ENCODE peak calls at places on chromosomes 12 and 14, in four cellular contexts. One of them, this sample, is unnamed.

GRCh38 chr12:10128687-10129086 is 1.3 kb downstream of the CLEC7A start:
- DNase-seq in cardiac muscle cell: no peak
- DNase-seq in choroid plexus epithelial cell: peak; percentile 9
- DNase-seq in endothelial cell of umbilical vein: no peak
- DNase-seq in this sample: no peak

GRCh38 chr14:53542692-53543091 is 389.6 kb upstream of the DDHD1 start:
- DNase-seq in cardiac muscle cell: peak; percentile 74
- DNase-seq in choroid plexus epithelial cell: peak; percentile 36
- DNase-seq in endothelial cell of umbilical vein: peak; percentile 99
- DNase-seq in this sample: peak; percentile 66

GRCh38 chr14:90643982-90644510 is 172.2 kb downstream of the TTC7B start:
- DNase-seq in cardiac muscle cell: no peak
- DNase-seq in choroid plexus epithelial cell: no peak
- DNase-seq in endothelial cell of umbilical vein: no peak
- DNase-seq in this sample: no peak

GRCh38 chr14:24274101-24274543 is 2.7 kb upstream of the RABGGTA start:
- DNase-seq in cardiac muscle cell: no peak
- DNase-seq in choroid plexus epithelial cell: no peak
- DNase-seq in endothelial cell of umbilical vein: no peak
- DNase-seq in this sample: no peak

GRCh38 chr12:12684375-12685106 is 11.4 kb downstream of the GPR19 start:
- DNase-seq in cardiac muscle cell: peak; percentile 68
- DNase-seq in choroid plexus epithelial cell: peak; percentile 67
- DNase-seq in endothelial cell of umbilical vein: peak; percentile 38
- DNase-seq in this sample: peak; percentile 68

GRCh38 chr12:31929140-31929526 is 30.1 kb upstream of the RESF1 start:
- DNase-seq in cardiac muscle cell: no peak
- DNase-seq in choroid plexus epithelial cell: no peak
- DNase-seq in endothelial cell of umbilical vein: no peak
- DNase-seq in this sample: no peak

GRCh38 chr12:15712160-15712559 is 77.0 kb downstream of the EPS8 start:
- DNase-seq in cardiac muscle cell: no peak
- DNase-seq in choroid plexus epithelial cell: no peak
- DNase-seq in endothelial cell of umbilical vein: no peak
- DNase-seq in this sample: no peak

GRCh38 chr12:99704458-99704857 is 56.9 kb downstream of the GARIN6 start:
- DNase-seq in cardiac muscle cell: no peak
- DNase-seq in choroid plexus epithelial cell: no peak
- DNase-seq in endothelial cell of umbilical vein: no peak
- DNase-seq in this sample: no peak

GRCh38 chr14:64476438-64476837 is 11.1 kb downstream of the AKAP5 start:
- DNase-seq in cardiac muscle cell: no peak
- DNase-seq in choroid plexus epithelial cell: no peak
- DNase-seq in endothelial cell of umbilical vein: no peak
- DNase-seq in this sample: no peak

GRCh38 chr14:75450381-75451276 is 22.8 kb downstream of the JDP2 start:
- DNase-seq in cardiac muscle cell: no peak
- DNase-seq in choroid plexus epithelial cell: peak; percentile 31
- DNase-seq in endothelial cell of umbilical vein: peak; percentile 45
- DNase-seq in this sample: no peak

GRCh38 chr12:115451151-115451784 is 767.3 kb upstream of the TBX3 start:
- DNase-seq in cardiac muscle cell: no peak
- DNase-seq in choroid plexus epithelial cell: no peak
- DNase-seq in endothelial cell of umbilical vein: no peak
- DNase-seq in this sample: no peak

GRCh38 chr14:94114589-94115067 is 4.1 kb downstream of the IFI27 start:
- DNase-seq in cardiac muscle cell: no peak
- DNase-seq in choroid plexus epithelial cell: no peak
- DNase-seq in endothelial cell of umbilical vein: no peak
- DNase-seq in this sample: no peak

GRCh38 chr14:106665814-106666213 is 1139.4 kb downstream of the TMEM121 start:
- DNase-seq in cardiac muscle cell: no peak
- DNase-seq in choroid plexus epithelial cell: no peak
- DNase-seq in endothelial cell of umbilical vein: no peak
- DNase-seq in this sample: no peak

GRCh38 chr12:26507613-26508012 is 312.2 kb downstream of the SSPN start:
- DNase-seq in cardiac muscle cell: no peak
- DNase-seq in choroid plexus epithelial cell: no peak
- DNase-seq in endothelial cell of umbilical vein: no peak
- DNase-seq in this sample: no peak

GRCh38 chr12:97276621-97277020 is 186.0 kb upstream of the RMST start:
- DNase-seq in cardiac muscle cell: no peak
- DNase-seq in choroid plexus epithelial cell: no peak
- DNase-seq in endothelial cell of umbilical vein: no peak
- DNase-seq in this sample: no peak

GRCh38 chr14:72243894-72244293 is 311.7 kb downstream of the RGS6 start:
- DNase-seq in cardiac muscle cell: no peak
- DNase-seq in choroid plexus epithelial cell: no peak
- DNase-seq in endothelial cell of umbilical vein: no peak
- DNase-seq in this sample: no peak

GRCh38 chr12:104494137-104494815 is 37.5 kb downstream of the CHST11 start:
- DNase-seq in cardiac muscle cell: peak; percentile 60
- DNase-seq in choroid plexus epithelial cell: peak; percentile 67
- DNase-seq in endothelial cell of umbilical vein: no peak
- DNase-seq in this sample: peak; percentile 49

GRCh38 chr12:24488091-24488596 is 460.8 kb downstream of the BCAT1 start:
- DNase-seq in cardiac muscle cell: no peak
- DNase-seq in choroid plexus epithelial cell: peak; percentile 30
- DNase-seq in endothelial cell of umbilical vein: no peak
- DNase-seq in this sample: no peak

GRCh38 chr12:51904951-51905471 is 2.3 kb upstream of the ACVRL1 start:
- DNase-seq in cardiac muscle cell: peak; percentile 55
- DNase-seq in choroid plexus epithelial cell: no peak
- DNase-seq in endothelial cell of umbilical vein: no peak
- DNase-seq in this sample: peak; percentile 48

GRCh38 chr12:89954259-89954658 is 245.6 kb upstream of the ATP2B1 start:
- DNase-seq in cardiac muscle cell: no peak
- DNase-seq in choroid plexus epithelial cell: no peak
- DNase-seq in endothelial cell of umbilical vein: no peak
- DNase-seq in this sample: no peak

GRCh38 chr12:50222275-50222783 is 55.2 kb upstream of the CERS5 start:
- DNase-seq in cardiac muscle cell: peak; percentile 95
- DNase-seq in choroid plexus epithelial cell: peak; percentile 96
- DNase-seq in endothelial cell of umbilical vein: peak; percentile 89
- DNase-seq in this sample: peak; percentile 94

GRCh38 chr12:99260597-99260996 is 387.0 kb upstream of the GARIN6 start:
- DNase-seq in cardiac muscle cell: no peak
- DNase-seq in choroid plexus epithelial cell: no peak
- DNase-seq in endothelial cell of umbilical vein: no peak
- DNase-seq in this sample: no peak

GRCh38 chr14:69475194-69475818 is 9.2 kb upstream of the PLEKHD1 start:
- DNase-seq in cardiac muscle cell: peak; percentile 29
- DNase-seq in choroid plexus epithelial cell: peak; percentile 41
- DNase-seq in endothelial cell of umbilical vein: peak; percentile 25
- DNase-seq in this sample: peak; percentile 24

GRCh38 chr12:108630481-108631207 is 3.0 kb downstream of the SELPLG start:
- DNase-seq in cardiac muscle cell: no peak
- DNase-seq in choroid plexus epithelial cell: peak; percentile 44
- DNase-seq in endothelial cell of umbilical vein: no peak
- DNase-seq in this sample: no peak

GRCh38 chr12:127334324-127334723 is 932.6 kb upstream of the TMEM132C start:
- DNase-seq in cardiac muscle cell: no peak
- DNase-seq in choroid plexus epithelial cell: no peak
- DNase-seq in endothelial cell of umbilical vein: no peak
- DNase-seq in this sample: no peak

GRCh38 chr14:93648440-93649168 is 139.7 kb downstream of the PRIMA1 start:
- DNase-seq in cardiac muscle cell: no peak
- DNase-seq in choroid plexus epithelial cell: peak; percentile 8
- DNase-seq in endothelial cell of umbilical vein: no peak
- DNase-seq in this sample: no peak

GRCh38 chr12:86261142-86261541 is 5.0 kb upstream of the MGAT4C start:
- DNase-seq in cardiac muscle cell: peak; percentile 22
- DNase-seq in choroid plexus epithelial cell: peak; percentile 35
- DNase-seq in endothelial cell of umbilical vein: no peak
- DNase-seq in this sample: peak; percentile 36

GRCh38 chr12:111033281-111034147 is 113.1 kb upstream of the MYL2 start:
- DNase-seq in cardiac muscle cell: no peak
- DNase-seq in choroid plexus epithelial cell: no peak
- DNase-seq in endothelial cell of umbilical vein: no peak
- DNase-seq in this sample: no peak

GRCh38 chr14:101071493-101071891 is 168.0 kb upstream of the RTL1 start:
- DNase-seq in cardiac muscle cell: no peak
- DNase-seq in choroid plexus epithelial cell: no peak
- DNase-seq in endothelial cell of umbilical vein: no peak
- DNase-seq in this sample: no peak

GRCh38 chr12:131269551-131269950 is 315.8 kb downstream of the ADGRD1 start:
- DNase-seq in cardiac muscle cell: no peak
- DNase-seq in choroid plexus epithelial cell: no peak
- DNase-seq in endothelial cell of umbilical vein: no peak
- DNase-seq in this sample: no peak

GRCh38 chr14:51783765-51784164 is 76.6 kb upstream of the GNG2 start:
- DNase-seq in cardiac muscle cell: peak; percentile 72
- DNase-seq in choroid plexus epithelial cell: peak; percentile 69
- DNase-seq in endothelial cell of umbilical vein: no peak
- DNase-seq in this sample: peak; percentile 79

GRCh38 chr14:37081220-37081619 is 91.2 kb downstream of the SLC25A21 start:
- DNase-seq in cardiac muscle cell: no peak
- DNase-seq in choroid plexus epithelial cell: peak; percentile 80
- DNase-seq in endothelial cell of umbilical vein: no peak
- DNase-seq in this sample: no peak

GRCh38 chr14:24196071-24197061 is 1.1 kb upstream of the TM9SF1 start:
- DNase-seq in cardiac muscle cell: peak; percentile 30
- DNase-seq in choroid plexus epithelial cell: peak; percentile 35
- DNase-seq in endothelial cell of umbilical vein: peak; percentile 39
- DNase-seq in this sample: peak; percentile 15

GRCh38 chr12:106866426-106867080 is 89.2 kb upstream of the TMEM263 start:
- DNase-seq in cardiac muscle cell: peak; percentile 24
- DNase-seq in choroid plexus epithelial cell: peak; percentile 41
- DNase-seq in endothelial cell of umbilical vein: no peak
- DNase-seq in this sample: peak; percentile 4

GRCh38 chr14:92099802-92100201 is 6.6 kb downstream of the ATXN3 start:
- DNase-seq in cardiac muscle cell: no peak
- DNase-seq in choroid plexus epithelial cell: no peak
- DNase-seq in endothelial cell of umbilical vein: no peak
- DNase-seq in this sample: no peak

GRCh38 chr14:95183532-95184412 is 26.4 kb upstream of the DICER1 start:
- DNase-seq in cardiac muscle cell: peak; percentile 50
- DNase-seq in choroid plexus epithelial cell: peak; percentile 54
- DNase-seq in endothelial cell of umbilical vein: peak; percentile 90
- DNase-seq in this sample: peak; percentile 78

GRCh38 chr12:48968467-48968866 is 3.1 kb downstream of the WNT10B start:
- DNase-seq in cardiac muscle cell: no peak
- DNase-seq in choroid plexus epithelial cell: no peak
- DNase-seq in endothelial cell of umbilical vein: no peak
- DNase-seq in this sample: no peak

GRCh38 chr14:97640031-97640430 is 842.8 kb downstream of the VRK1 start:
- DNase-seq in cardiac muscle cell: no peak
- DNase-seq in choroid plexus epithelial cell: no peak
- DNase-seq in endothelial cell of umbilical vein: no peak
- DNase-seq in this sample: no peak

GRCh38 chr14:97638864-97639263 is 841.7 kb downstream of the VRK1 start:
- DNase-seq in cardiac muscle cell: no peak
- DNase-seq in choroid plexus epithelial cell: no peak
- DNase-seq in endothelial cell of umbilical vein: no peak
- DNase-seq in this sample: no peak

DNA sequence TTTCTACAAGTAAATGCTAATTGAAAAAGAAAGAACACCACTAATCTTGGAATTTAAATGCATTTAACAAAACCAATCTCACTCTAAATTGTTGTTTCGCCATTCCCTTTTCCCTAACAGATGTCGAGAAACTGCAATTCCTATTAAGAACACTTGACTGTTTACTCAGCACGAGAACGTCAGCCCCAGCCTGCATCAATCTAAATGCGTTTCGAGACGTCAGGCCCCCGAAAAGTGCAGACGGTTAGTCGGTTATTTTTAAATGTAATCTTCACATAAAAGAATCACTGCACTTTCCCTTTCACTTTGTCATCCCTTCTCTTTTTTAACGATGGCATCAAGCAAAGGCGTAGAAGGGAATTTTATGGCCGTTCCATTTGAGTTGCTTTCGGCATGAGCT is 837.6 kb downstream of the VRK1 start:
- DNase-seq in cardiac muscle cell: no peak
- DNase-seq in choroid plexus epithelial cell: no peak
- DNase-seq in endothelial cell of umbilical vein: no peak
- DNase-seq in this sample: no peak
- H3K4me3 ChIP-seq in cardiac muscle cell: no peak overlapping the region
- H3K4me3 ChIP-seq in choroid plexus epithelial cell: no peak overlapping the region
- H3K4me3 ChIP-seq in endothelial cell of umbilical vein: no peak overlapping the region
- H3K4me3 ChIP-seq in this sample: no peak overlapping the region

DNA sequence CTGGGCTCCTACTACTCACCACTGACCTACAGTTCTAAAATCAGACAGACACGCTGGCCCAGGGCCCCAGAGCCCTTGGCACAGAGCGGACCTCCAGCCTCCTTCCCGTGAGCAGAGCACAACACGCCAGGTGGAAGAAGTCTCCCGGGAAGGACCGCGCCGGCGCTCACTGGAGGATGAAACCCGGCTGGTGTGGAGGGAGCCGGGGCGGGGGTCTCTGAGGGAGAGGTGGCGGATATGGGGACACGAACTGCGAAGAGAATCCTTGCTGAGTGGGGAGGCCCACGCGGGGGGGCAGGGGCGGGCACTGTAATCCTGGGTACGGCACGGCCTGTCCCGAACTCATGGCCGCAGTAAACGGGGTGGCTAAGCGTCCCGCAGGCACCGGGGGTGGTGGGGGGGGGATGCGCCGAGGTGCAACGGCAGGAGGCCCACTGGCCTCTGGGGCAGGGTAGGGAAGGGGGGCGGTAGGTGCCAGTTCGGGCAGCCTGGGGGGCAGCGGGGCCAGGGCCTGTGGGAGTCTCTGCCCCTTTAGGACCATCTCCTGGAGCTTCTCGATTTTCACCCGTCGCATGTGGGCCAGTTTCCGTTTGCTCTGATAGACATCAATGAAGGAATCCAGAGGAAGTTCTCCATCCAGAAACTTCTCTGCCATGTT is 28.8 kb downstream of the VPS37B start:
- DNase-seq in cardiac muscle cell: no peak
- DNase-seq in choroid plexus epithelial cell: no peak
- DNase-seq in endothelial cell of umbilical vein: no peak
- DNase-seq in this sample: no peak
- TF ChIP-seq CTCF in cardiac muscle cell: no peak
- TF ChIP-seq CTCF in choroid plexus epithelial cell: no peak
- TF ChIP-seq CTCF in endothelial cell of umbilical vein: no peak
- TF ChIP-seq CTCF in this sample: no peak

DNA sequence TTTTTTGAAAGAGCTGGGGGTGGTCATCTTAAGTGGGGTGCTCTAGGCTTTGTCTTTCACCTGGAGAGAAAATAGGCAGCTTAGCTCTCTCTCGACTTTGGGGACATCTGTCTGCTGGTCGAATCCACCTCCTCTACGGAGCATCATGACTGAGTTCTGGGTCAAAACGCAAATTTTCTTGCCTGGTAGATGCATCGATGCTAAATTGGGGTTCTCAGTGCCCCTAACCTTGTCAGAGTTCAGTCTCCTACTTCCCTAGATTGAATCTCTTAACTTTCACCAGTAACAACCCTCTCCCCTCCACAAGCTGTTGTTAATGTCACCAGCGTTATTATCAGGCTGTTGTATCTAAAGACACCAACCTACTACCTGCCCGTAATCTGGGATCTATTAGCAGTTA is 682 bp downstream of the FLRT2 start:
- DNase-seq in cardiac muscle cell: no peak
- DNase-seq in choroid plexus epithelial cell: no peak
- DNase-seq in endothelial cell of umbilical vein: no peak
- DNase-seq in this sample: no peak
- H3K4me3 ChIP-seq in cardiac muscle cell: peak overlapping the region; percentile 65
- H3K4me3 ChIP-seq in choroid plexus epithelial cell: peak overlapping the region; percentile 84
- H3K4me3 ChIP-seq in endothelial cell of umbilical vein: peak overlapping the region; percentile 93
- H3K4me3 ChIP-seq in this sample: peak overlapping the region; percentile 83

GRCh38 chr14:39766397-39767000 is 334.3 kb upstream of the FBXO33 start:
- DNase-seq in cardiac muscle cell: no peak
- DNase-seq in choroid plexus epithelial cell: no peak
- DNase-seq in endothelial cell of umbilical vein: no peak
- DNase-seq in this sample: no peak
- TF ChIP-seq CTCF in cardiac muscle cell: no peak
- TF ChIP-seq CTCF in choroid plexus epithelial cell: no peak
- TF ChIP-seq CTCF in endothelial cell of umbilical vein: no peak
- TF ChIP-seq CTCF in this sample: no peak